ENCODE peak calls at places on chromosome 4, in four cellular contexts. S is ovary, H is sigmoid colon, Z is stomach. L is an unnamed sample.

GRCh38 chr4:11904117-11904535 is 475.4 kb upstream of the HS3ST1 start:
- DNase-seq in S (peak; percentile 76), H (no peak), Z (peak; percentile 76), L (peak; percentile 9)

GRCh38 chr4:122483481-122483880 is 27.0 kb upstream of the IL2 start:
- DNase-seq in S (no peak), H (no peak), Z (no peak), L (no peak)

GRCh38 chr4:2141762-2142520 is 82.8 kb downstream of the NAT8L start:
- DNase-seq in S (no peak), H (no peak), Z (no peak), L (no peak)

GRCh38 chr4:113383111-113383785 is 333.8 kb downstream of the ANK2 start:
- DNase-seq in S (no peak), H (no peak), Z (no peak), L (no peak)

GRCh38 chr4:180949825-180950224 is 1293.4 kb upstream of the TENM3 start:
- DNase-seq in S (no peak), H (no peak), Z (peak; percentile 33), L (no peak)

GRCh38 chr4:47505666-47506065 is 20.6 kb downstream of the ATP10D start:
- DNase-seq in S (no peak), H (no peak), Z (no peak), L (no peak)

GRCh38 chr4:1039493-1040343 is 28.3 kb downstream of the FGFRL1 start:
- DNase-seq in S (peak; percentile 80), H (peak; percentile 83), Z (peak; percentile 82), L (no peak)

GRCh38 chr4:15436515-15436914 is 8.7 kb downstream of the C1QTNF7 start:
- DNase-seq in S (no peak), H (no peak), Z (no peak), L (no peak)

GRCh38 chr4:113560579-113560978 is 201.0 kb downstream of the CAMK2D start:
- DNase-seq in S (no peak), H (no peak), Z (no peak), L (no peak)

GRCh38 chr4:171896426-171896825 is 83.2 kb downstream of the GALNTL6 start:
- DNase-seq in S (no peak), H (no peak), Z (no peak), L (no peak)

GRCh38 chr4:136992032-136992431 is 540.3 kb downstream of the PCDH18 start:
- DNase-seq in S (no peak), H (no peak), Z (no peak), L (no peak)

GRCh38 chr4:145936142-145937020 is 2.2 kb downstream of the ZNF827 start:
- DNase-seq in S (peak; percentile 79), H (peak; percentile 85), Z (peak; percentile 63), L (no peak)
- TF ChIP-seq EP300 in S (no peak), H (no peak), Z (no peak), L (no peak)

GRCh38 chr4:183376381-183376780 is 54.2 kb upstream of the CLDN24 start:
- DNase-seq in S (no peak), H (no peak), Z (no peak), L (no peak)
- H3K9me3 ChIP-seq in S (no peaks in the 10 kb centered on the region), H (peaks cover 10% of the 10 kb centered on the region), Z (peaks cover 5% of the 10 kb centered on the region), L (no peaks in the 10 kb centered on the region)

GRCh38 chr4:38930199-38930598 is 62.6 kb downstream of the FAM114A1 start:
- DNase-seq in S (no peak), H (no peak), Z (no peak), L (no peak)
- H3K4me1 ChIP-seq in S (no peaks in the 10 kb centered on the region), H (peaks cover 57% of the 10 kb centered on the region), Z (no peaks in the 10 kb centered on the region), L (no peaks in the 10 kb centered on the region)

DNA sequence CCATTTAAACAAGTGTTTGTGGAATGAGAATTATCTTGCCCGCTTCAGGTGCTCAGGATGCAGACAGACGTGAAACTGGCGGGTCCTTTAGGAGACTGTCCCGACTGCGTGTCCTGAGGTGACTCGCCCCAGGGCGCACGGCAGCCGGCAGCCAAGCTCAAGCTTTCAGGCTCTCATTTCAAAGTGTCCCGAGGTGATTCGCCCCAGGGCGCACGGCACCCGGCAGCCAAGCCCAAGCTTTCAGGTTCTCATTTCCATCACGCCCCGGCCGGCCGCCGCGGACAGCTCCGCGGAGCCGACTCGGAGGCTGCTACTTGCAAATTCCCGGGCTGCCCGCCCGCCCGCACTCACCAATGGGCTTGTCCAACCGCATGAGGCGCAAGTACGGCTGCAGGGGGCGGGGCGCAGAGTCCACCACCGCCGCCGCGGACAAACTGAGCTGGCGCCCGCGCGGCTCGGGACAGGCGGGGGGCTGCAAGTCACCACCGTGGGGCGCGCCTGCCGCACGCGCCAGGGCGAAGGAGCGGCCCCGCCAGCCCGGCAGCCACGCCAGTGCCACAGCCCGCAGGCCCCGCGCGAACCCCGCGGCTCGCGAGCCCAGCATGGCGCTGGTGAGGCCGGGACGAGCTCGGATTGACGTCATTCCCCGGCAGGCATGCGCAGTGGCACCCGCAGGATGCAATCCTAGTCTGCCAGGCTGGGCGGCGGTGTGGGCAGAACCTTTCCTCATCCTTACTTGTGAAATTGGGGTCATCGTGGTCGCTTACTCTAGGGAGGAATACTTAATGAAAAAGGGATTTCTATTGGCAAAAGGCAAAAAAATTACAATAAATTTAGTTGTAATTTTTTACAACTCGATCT is at the start of gene COQ2:
- DNase-seq in S (peak; percentile 97), H (peak; percentile 98), Z (peak; percentile 95), L (peak; percentile 91)
- TF ChIP-seq EP300 in S (no peak), H (no peak), Z (no peak), L (no peak)

GRCh38 chr4:139745111-139745639 is 79.6 kb downstream of the MGST2 start:
- DNase-seq in S (no peak), H (no peak), Z (no peak), L (no peak)

GRCh38 chr4:139753686-139754085 is 88.1 kb downstream of the MGST2 start:
- DNase-seq in S (no peak), H (no peak), Z (no peak), L (no peak)

GRCh38 chr4:139750099-139750498 is 84.5 kb downstream of the MGST2 start:
- DNase-seq in S (no peak), H (no peak), Z (no peak), L (no peak)

GRCh38 chr4:139746430-139746829 is 80.8 kb downstream of the MGST2 start:
- DNase-seq in S (no peak), H (no peak), Z (no peak), L (no peak)

GRCh38 chr4:139749313-139749712 is 83.7 kb downstream of the MGST2 start:
- DNase-seq in S (no peak), H (no peak), Z (no peak), L (no peak)
- H3K9me3 ChIP-seq in S (no peaks in the 10 kb centered on the region), H (no peaks in the 10 kb centered on the region), Z (no peaks in the 10 kb centered on the region), L (no peaks in the 10 kb centered on the region)